ENCODE peak calls at places on chromosome X, in eight cellular contexts. One of them, this sample, is unnamed.
A peak's percentile ranks its signal among the peaks of the same experiment; 100 is the strongest.

GRCh38 chrX:137194164-137194563 is 160.4 kb upstream of the GPR101 start:
- DNase-seq in Panc1: peak; percentile 20
- DNase-seq in sigmoid colon: no peak
- DNase-seq in pancreas: peak; percentile 3
- DNase-seq in uterus: no peak
- DNase-seq in foreskin keratinocyte: no peak
- DNase-seq in left lung: no peak
- DNase-seq in upper lobe of right lung: no peak
- DNase-seq in this sample: no peak

GRCh38 chrX:64975989-64976672 is at the start of gene ZC4H2:
- DNase-seq in pancreas: peak; percentile 67
- DNase-seq in uterus: peak; percentile 70
- DNase-seq in foreskin keratinocyte: peak; percentile 61
- DNase-seq in Panc1: peak; percentile 27
- DNase-seq in upper lobe of right lung: peak; percentile 83
- DNase-seq in left lung: peak; percentile 80
- DNase-seq in sigmoid colon: peak; percentile 85
- DNase-seq in this sample: peak; percentile 73

GRCh38 chrX:119236599-119237525 is 777 bp downstream of the PGRMC1 start:
- DNase-seq in upper lobe of right lung: peak; percentile 54
- DNase-seq in sigmoid colon: peak; percentile 74
- DNase-seq in foreskin keratinocyte: no peak
- DNase-seq in uterus: peak; percentile 32
- DNase-seq in left lung: no peak
- DNase-seq in Panc1: no peak
- DNase-seq in pancreas: peak; percentile 24
- DNase-seq in this sample: peak; percentile 71

GRCh38 chrX:76148753-76149152 is 24.1 kb upstream of the PBDC1 start:
- DNase-seq in pancreas: peak; percentile 16
- DNase-seq in Panc1: no peak
- DNase-seq in upper lobe of right lung: no peak
- DNase-seq in foreskin keratinocyte: no peak
- DNase-seq in left lung: no peak
- DNase-seq in uterus: peak; percentile 36
- DNase-seq in sigmoid colon: peak; percentile 74
- DNase-seq in this sample: peak; percentile 73

GRCh38 chrX:69993494-69993893 is 56.2 kb downstream of the AWAT2 start:
- DNase-seq in Panc1: no peak
- DNase-seq in uterus: no peak
- DNase-seq in pancreas: no peak
- DNase-seq in foreskin keratinocyte: no peak
- DNase-seq in left lung: no peak
- DNase-seq in sigmoid colon: no peak
- DNase-seq in upper lobe of right lung: no peak
- DNase-seq in this sample: no peak

GRCh38 chrX:119541188-119541587 is 24.0 kb downstream of the STEEP1 start:
- DNase-seq in left lung: no peak
- DNase-seq in uterus: no peak
- DNase-seq in sigmoid colon: no peak
- DNase-seq in pancreas: no peak
- DNase-seq in Panc1: peak; percentile 33
- DNase-seq in foreskin keratinocyte: peak; percentile 43
- DNase-seq in upper lobe of right lung: no peak
- DNase-seq in this sample: no peak

GRCh38 chrX:73262991-73263390 is 48.3 kb upstream of the NAP1L2 start:
- DNase-seq in sigmoid colon: no peak
- DNase-seq in foreskin keratinocyte: no peak
- DNase-seq in uterus: no peak
- DNase-seq in Panc1: no peak
- DNase-seq in upper lobe of right lung: no peak
- DNase-seq in pancreas: no peak
- DNase-seq in left lung: no peak
- DNase-seq in this sample: no peak

GRCh38 chrX:150062292-150063137 is 124.2 kb upstream of the EOLA2 start:
- DNase-seq in uterus: no peak
- DNase-seq in sigmoid colon: no peak
- DNase-seq in upper lobe of right lung: no peak
- DNase-seq in foreskin keratinocyte: no peak
- DNase-seq in pancreas: peak; percentile 7
- DNase-seq in Panc1: no peak
- DNase-seq in left lung: no peak
- DNase-seq in this sample: no peak

GRCh38 chrX:1443496-1444075 is 9.1 kb downstream of the ASMTL start:
- DNase-seq in left lung: no peak
- DNase-seq in foreskin keratinocyte: no peak
- DNase-seq in upper lobe of right lung: peak; percentile 40
- DNase-seq in Panc1: no peak
- DNase-seq in uterus: no peak
- DNase-seq in sigmoid colon: peak; percentile 46
- DNase-seq in pancreas: no peak
- DNase-seq in this sample: peak; percentile 55

GRCh38 chrX:14802943-14803710 is 69.7 kb downstream of the FANCB start:
- DNase-seq in uterus: no peak
- DNase-seq in pancreas: no peak
- DNase-seq in Panc1: no peak
- DNase-seq in left lung: no peak
- DNase-seq in sigmoid colon: no peak
- DNase-seq in upper lobe of right lung: no peak
- DNase-seq in foreskin keratinocyte: no peak
- DNase-seq in this sample: no peak

GRCh38 chrX:39895228-39896110 is 202.3 kb downstream of the BCOR start:
- DNase-seq in pancreas: no peak
- DNase-seq in foreskin keratinocyte: no peak
- DNase-seq in left lung: no peak
- DNase-seq in sigmoid colon: no peak
- DNase-seq in Panc1: no peak
- DNase-seq in uterus: no peak
- DNase-seq in upper lobe of right lung: no peak
- DNase-seq in this sample: no peak

GRCh38 chrX:65528705-65529340 is 5.8 kb downstream of the LAS1L start:
- DNase-seq in left lung: no peak
- DNase-seq in sigmoid colon: no peak
- DNase-seq in uterus: peak; percentile 47
- DNase-seq in upper lobe of right lung: no peak
- DNase-seq in Panc1: peak; percentile 56
- DNase-seq in pancreas: no peak
- DNase-seq in foreskin keratinocyte: no peak
- DNase-seq in this sample: no peak

GRCh38 chrX:154013614-154014360 is 5.9 kb downstream of the IRAK1 start:
- DNase-seq in sigmoid colon: no peak
- DNase-seq in uterus: peak; percentile 46
- DNase-seq in foreskin keratinocyte: no peak
- DNase-seq in pancreas: no peak
- DNase-seq in Panc1: peak; percentile 24
- DNase-seq in upper lobe of right lung: peak; percentile 76
- DNase-seq in left lung: peak; percentile 81
- DNase-seq in this sample: no peak

GRCh38 chrX:17617794-17618193 is 119.5 kb upstream of the SCML1 start:
- DNase-seq in left lung: no peak
- DNase-seq in sigmoid colon: no peak
- DNase-seq in uterus: no peak
- DNase-seq in upper lobe of right lung: no peak
- DNase-seq in Panc1: no peak
- DNase-seq in foreskin keratinocyte: no peak
- DNase-seq in pancreas: no peak
- DNase-seq in this sample: no peak

GRCh38 chrX:675896-676295 is 45.3 kb downstream of the SHOX start:
- DNase-seq in left lung: no peak
- DNase-seq in uterus: no peak
- DNase-seq in upper lobe of right lung: no peak
- DNase-seq in Panc1: no peak
- DNase-seq in sigmoid colon: no peak
- DNase-seq in pancreas: no peak
- DNase-seq in foreskin keratinocyte: no peak
- DNase-seq in this sample: no peak

GRCh38 chrX:100928660-100929613 is at the start of gene XKRX:
- DNase-seq in sigmoid colon: no peak
- DNase-seq in uterus: peak; percentile 18
- DNase-seq in Panc1: peak; percentile 8
- DNase-seq in foreskin keratinocyte: no peak
- DNase-seq in left lung: peak; percentile 82
- DNase-seq in pancreas: peak; percentile 3
- DNase-seq in upper lobe of right lung: peak; percentile 86
- DNase-seq in this sample: no peak

GRCh38 chrX:10110984-10111363 is 45.8 kb upstream of the CLCN4 start:
- DNase-seq in upper lobe of right lung: no peak
- DNase-seq in uterus: no peak
- DNase-seq in Panc1: no peak
- DNase-seq in foreskin keratinocyte: no peak
- DNase-seq in left lung: no peak
- DNase-seq in sigmoid colon: no peak
- DNase-seq in pancreas: no peak
- DNase-seq in this sample: no peak

GRCh38 chrX:10110316-10110932 is 46.4 kb upstream of the CLCN4 start:
- DNase-seq in upper lobe of right lung: no peak
- DNase-seq in foreskin keratinocyte: no peak
- DNase-seq in Panc1: no peak
- DNase-seq in left lung: no peak
- DNase-seq in sigmoid colon: no peak
- DNase-seq in uterus: no peak
- DNase-seq in pancreas: no peak
- DNase-seq in this sample: no peak

GRCh38 chrX:10112510-10112909 is 44.3 kb upstream of the CLCN4 start:
- DNase-seq in foreskin keratinocyte: no peak
- DNase-seq in pancreas: no peak
- DNase-seq in Panc1: no peak
- DNase-seq in uterus: no peak
- DNase-seq in left lung: no peak
- DNase-seq in upper lobe of right lung: no peak
- DNase-seq in sigmoid colon: no peak
- DNase-seq in this sample: no peak

GRCh38 chrX:10109695-10110094 is 47.1 kb upstream of the CLCN4 start:
- DNase-seq in upper lobe of right lung: no peak
- DNase-seq in Panc1: no peak
- DNase-seq in foreskin keratinocyte: no peak
- DNase-seq in pancreas: no peak
- DNase-seq in uterus: peak; percentile 76
- DNase-seq in sigmoid colon: peak; percentile 90
- DNase-seq in left lung: no peak
- DNase-seq in this sample: no peak

DNA sequence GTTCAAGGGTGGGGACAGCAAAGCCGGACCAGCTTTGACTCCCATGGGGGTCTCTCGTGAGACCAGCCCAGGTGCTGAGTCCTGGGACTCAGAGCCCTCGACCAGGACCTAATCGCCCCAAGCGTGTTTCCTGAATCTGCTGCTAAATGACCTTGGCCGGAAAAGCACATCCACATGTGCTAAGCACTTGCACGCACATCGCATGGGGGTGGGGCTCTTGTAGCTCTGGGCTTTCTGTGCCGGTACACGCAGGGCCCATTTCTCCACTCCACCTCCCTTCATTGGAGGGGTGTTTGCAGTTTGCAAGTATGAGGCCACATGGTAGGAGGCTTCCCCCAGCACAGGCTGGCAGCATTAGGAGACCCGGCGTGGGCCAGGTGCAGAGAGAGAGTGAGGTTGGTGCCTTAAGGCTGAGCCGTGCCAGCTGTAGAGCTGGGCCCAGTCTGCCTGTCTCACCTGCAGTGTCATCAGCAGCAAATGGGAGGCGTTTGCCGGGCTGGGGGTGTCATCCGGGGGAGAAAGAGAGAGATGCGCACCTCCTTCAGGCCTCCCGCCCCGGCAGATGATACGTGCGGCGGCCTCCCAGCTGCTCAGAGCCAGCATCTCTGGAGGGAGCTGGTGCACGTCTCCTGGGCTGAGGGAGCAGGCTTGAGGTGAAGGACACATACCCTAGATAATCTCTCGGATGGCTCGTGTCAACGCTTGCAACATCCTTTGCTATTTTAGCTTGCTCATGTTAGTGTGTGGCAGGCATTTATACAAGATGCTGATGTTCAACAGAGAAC is 45.2 kb upstream of the CLCN4 start:
- DNase-seq in left lung: no peak
- DNase-seq in uterus: no peak
- DNase-seq in foreskin keratinocyte: no peak
- DNase-seq in upper lobe of right lung: no peak
- DNase-seq in Panc1: no peak
- DNase-seq in pancreas: no peak
- DNase-seq in sigmoid colon: peak; percentile 75
- DNase-seq in this sample: no peak
- H3K27ac ChIP-seq in left lung: peak overlapping the region; percentile 45
- H3K27ac ChIP-seq in uterus: no peak overlapping the region
- H3K27ac ChIP-seq in foreskin keratinocyte: no peak overlapping the region
- H3K27ac ChIP-seq in upper lobe of right lung: peak overlapping the region; percentile 51
- H3K27ac ChIP-seq in Panc1: no peak overlapping the region
- H3K27ac ChIP-seq in pancreas: no peak overlapping the region
- H3K27ac ChIP-seq in sigmoid colon: peak overlapping the region; percentile 76
- H3K27ac ChIP-seq in this sample: no peak overlapping the region

DNA sequence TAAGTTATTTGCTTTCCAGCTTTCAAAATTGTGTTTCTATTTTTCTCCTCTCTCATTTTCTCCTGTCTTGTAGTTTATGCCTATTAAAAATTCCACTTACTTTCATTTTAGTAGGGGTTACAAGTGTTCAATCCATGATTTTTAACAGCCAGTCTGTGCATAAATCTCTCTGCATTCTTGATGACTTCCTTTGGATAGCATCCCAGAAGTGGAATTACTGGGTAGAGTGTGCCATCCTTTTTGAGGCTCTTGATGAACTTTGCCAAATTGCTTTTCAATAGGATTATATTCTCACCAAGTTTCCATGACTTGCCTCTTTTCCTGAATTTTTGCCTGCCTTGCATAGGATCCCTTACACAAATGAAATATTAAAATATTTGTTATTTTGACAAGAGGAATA is 58.5 kb downstream of the DIPK2B start:
- DNase-seq in upper lobe of right lung: no peak
- DNase-seq in left lung: no peak
- DNase-seq in Panc1: no peak
- DNase-seq in uterus: no peak
- DNase-seq in sigmoid colon: no peak
- DNase-seq in pancreas: no peak
- DNase-seq in foreskin keratinocyte: no peak
- DNase-seq in this sample: no peak
- TF ChIP-seq CTCF in upper lobe of right lung: no peak
- TF ChIP-seq CTCF in left lung: no peak
- TF ChIP-seq CTCF in Panc1: no peak
- TF ChIP-seq CTCF in uterus: no peak
- TF ChIP-seq CTCF in sigmoid colon: no peak
- TF ChIP-seq CTCF in pancreas: no peak
- TF ChIP-seq CTCF in foreskin keratinocyte: no peak
- TF ChIP-seq CTCF in this sample: no peak

GRCh38 chrX:71107762-71108360 is 1.3 kb upstream of the CXorf65 start:
- DNase-seq in sigmoid colon: no peak
- DNase-seq in upper lobe of right lung: no peak
- DNase-seq in uterus: no peak
- DNase-seq in Panc1: no peak
- DNase-seq in left lung: no peak
- DNase-seq in pancreas: no peak
- DNase-seq in foreskin keratinocyte: no peak
- DNase-seq in this sample: no peak
- H3K4me1 ChIP-seq in sigmoid colon: no peaks in the 10 kb centered on the region
- H3K4me1 ChIP-seq in upper lobe of right lung: no peaks in the 10 kb centered on the region
- H3K4me1 ChIP-seq in uterus: no peaks in the 10 kb centered on the region
- H3K4me1 ChIP-seq in Panc1: peaks cover 4% of the 10 kb centered on the region
- H3K4me1 ChIP-seq in left lung: peaks cover 3% of the 10 kb centered on the region
- H3K4me1 ChIP-seq in pancreas: no peaks in the 10 kb centered on the region
- H3K4me1 ChIP-seq in foreskin keratinocyte: no peaks in the 10 kb centered on the region
- H3K4me1 ChIP-seq in this sample: peaks cover 4% of the 10 kb centered on the region

DNA sequence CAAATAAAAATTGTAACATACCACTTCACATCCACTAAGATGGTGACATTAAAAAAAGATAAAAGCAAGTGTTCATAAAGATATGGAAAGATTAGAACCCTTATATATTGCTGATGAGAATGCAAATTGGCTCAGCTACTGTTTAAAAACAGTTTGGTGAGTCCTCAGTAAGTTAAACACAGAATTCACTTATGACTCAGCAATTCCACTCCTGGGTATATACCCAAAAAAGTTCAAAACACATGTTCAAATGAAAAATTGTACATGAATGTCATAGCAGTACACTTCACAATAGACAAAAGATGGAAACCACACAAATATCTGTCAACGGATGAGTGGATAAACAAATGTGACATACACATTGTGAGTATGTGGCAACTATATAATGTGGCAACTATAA is 39.0 kb downstream of the GABRA3 start:
- DNase-seq in uterus: no peak
- DNase-seq in Panc1: no peak
- DNase-seq in upper lobe of right lung: no peak
- DNase-seq in sigmoid colon: no peak
- DNase-seq in pancreas: no peak
- DNase-seq in foreskin keratinocyte: no peak
- DNase-seq in left lung: no peak
- DNase-seq in this sample: no peak
- H3K27ac ChIP-seq in uterus: no peak overlapping the region
- H3K27ac ChIP-seq in Panc1: no peak overlapping the region
- H3K27ac ChIP-seq in upper lobe of right lung: no peak overlapping the region
- H3K27ac ChIP-seq in sigmoid colon: no peak overlapping the region
- H3K27ac ChIP-seq in pancreas: no peak overlapping the region
- H3K27ac ChIP-seq in foreskin keratinocyte: no peak overlapping the region
- H3K27ac ChIP-seq in left lung: no peak overlapping the region
- H3K27ac ChIP-seq in this sample: no peak overlapping the region